ENCODE peak calls at places on chromosomes 4 and X, in eight cellular contexts. One of them, this sample, is unnamed.

GRCh38 chr4:189823611-189824010 is 117.1 kb upstream of the FRG1 start:
- DNase-seq in fibroblast of lung: no peak
- DNase-seq in activated T-cell treated with anti-CD3 and anti-CD28 coated beads for 1 hour: no peak
- DNase-seq in activated CD4-positive, alpha-beta T cell treated with anti-CD3 and anti-CD28 coated beads, Interleukin-2, amount 10 ng/mL, durations not matched to agents 7 days and 5 days: no peak
- DNase-seq in NCI-H2171 treated with DMSO at 0.1 percent for 48 hours: no peak
- DNase-seq in neural crest cell: no peak
- DNase-seq in EL: no peak
- DNase-seq in NCI-H2081: no peak
- DNase-seq in this sample: no peak

GRCh38 chr4:32462944-32463343 is 1742.8 kb downstream of the PCDH7 start:
- DNase-seq in activated CD4-positive, alpha-beta T cell treated with anti-CD3 and anti-CD28 coated beads, Interleukin-2, amount 10 ng/mL, durations not matched to agents 7 days and 5 days: no peak
- DNase-seq in activated T-cell treated with anti-CD3 and anti-CD28 coated beads for 1 hour: no peak
- DNase-seq in NCI-H2171 treated with DMSO at 0.1 percent for 48 hours: peak
- DNase-seq in neural crest cell: no peak
- DNase-seq in EL: no peak
- DNase-seq in NCI-H2081: peak
- DNase-seq in fibroblast of lung: peak
- DNase-seq in this sample: no peak

GRCh38 chrX:103309860-103310591 is 764 bp downstream of the BEX2 start:
- DNase-seq in EL: no peak
- DNase-seq in NCI-H2171 treated with DMSO at 0.1 percent for 48 hours: peak
- DNase-seq in fibroblast of lung: no peak
- DNase-seq in neural crest cell: no peak
- DNase-seq in NCI-H2081: peak
- DNase-seq in activated CD4-positive, alpha-beta T cell treated with anti-CD3 and anti-CD28 coated beads, Interleukin-2, amount 10 ng/mL, durations not matched to agents 7 days and 5 days: no peak
- DNase-seq in activated T-cell treated with anti-CD3 and anti-CD28 coated beads for 1 hour: no peak
- DNase-seq in this sample: no peak

GRCh38 chr4:151099976-151100417 is 569 bp downstream of the RPS3A start:
- DNase-seq in activated T-cell treated with anti-CD3 and anti-CD28 coated beads for 1 hour: no peak
- DNase-seq in activated CD4-positive, alpha-beta T cell treated with anti-CD3 and anti-CD28 coated beads, Interleukin-2, amount 10 ng/mL, durations not matched to agents 7 days and 5 days: no peak
- DNase-seq in NCI-H2171 treated with DMSO at 0.1 percent for 48 hours: no peak
- DNase-seq in EL: peak
- DNase-seq in fibroblast of lung: peak
- DNase-seq in neural crest cell: no peak
- DNase-seq in NCI-H2081: peak
- DNase-seq in this sample: no peak

GRCh38 chr4:87046111-87046510 is 111.3 kb downstream of the AFF1 start:
- DNase-seq in activated CD4-positive, alpha-beta T cell treated with anti-CD3 and anti-CD28 coated beads, Interleukin-2, amount 10 ng/mL, durations not matched to agents 7 days and 5 days: no peak
- DNase-seq in NCI-H2171 treated with DMSO at 0.1 percent for 48 hours: no peak
- DNase-seq in neural crest cell: no peak
- DNase-seq in NCI-H2081: no peak
- DNase-seq in activated T-cell treated with anti-CD3 and anti-CD28 coated beads for 1 hour: no peak
- DNase-seq in fibroblast of lung: no peak
- DNase-seq in EL: no peak
- DNase-seq in this sample: no peak

GRCh38 chrX:130173190-130173895 is 1.6 kb downstream of the RAB33A start:
- DNase-seq in NCI-H2171 treated with DMSO at 0.1 percent for 48 hours: no peak
- DNase-seq in neural crest cell: no peak
- DNase-seq in activated CD4-positive, alpha-beta T cell treated with anti-CD3 and anti-CD28 coated beads, Interleukin-2, amount 10 ng/mL, durations not matched to agents 7 days and 5 days: peak
- DNase-seq in activated T-cell treated with anti-CD3 and anti-CD28 coated beads for 1 hour: no peak
- DNase-seq in EL: peak
- DNase-seq in NCI-H2081: no peak
- DNase-seq in fibroblast of lung: peak
- DNase-seq in this sample: peak

GRCh38 chr4:171857302-171858005 is 44.2 kb downstream of the GALNTL6 start:
- DNase-seq in activated T-cell treated with anti-CD3 and anti-CD28 coated beads for 1 hour: no peak
- DNase-seq in activated CD4-positive, alpha-beta T cell treated with anti-CD3 and anti-CD28 coated beads, Interleukin-2, amount 10 ng/mL, durations not matched to agents 7 days and 5 days: no peak
- DNase-seq in neural crest cell: no peak
- DNase-seq in EL: no peak
- DNase-seq in NCI-H2081: no peak
- DNase-seq in NCI-H2171 treated with DMSO at 0.1 percent for 48 hours: no peak
- DNase-seq in fibroblast of lung: no peak
- DNase-seq in this sample: no peak

GRCh38 chr4:14309429-14309828 is 681.9 kb upstream of the BOD1L1 start:
- DNase-seq in EL: no peak
- DNase-seq in NCI-H2171 treated with DMSO at 0.1 percent for 48 hours: no peak
- DNase-seq in neural crest cell: no peak
- DNase-seq in activated CD4-positive, alpha-beta T cell treated with anti-CD3 and anti-CD28 coated beads, Interleukin-2, amount 10 ng/mL, durations not matched to agents 7 days and 5 days: no peak
- DNase-seq in activated T-cell treated with anti-CD3 and anti-CD28 coated beads for 1 hour: no peak
- DNase-seq in fibroblast of lung: no peak
- DNase-seq in NCI-H2081: no peak
- DNase-seq in this sample: no peak

GRCh38 chr4:166602068-166602467 is 632.2 kb downstream of the SPOCK3 start:
- DNase-seq in fibroblast of lung: no peak
- DNase-seq in activated CD4-positive, alpha-beta T cell treated with anti-CD3 and anti-CD28 coated beads, Interleukin-2, amount 10 ng/mL, durations not matched to agents 7 days and 5 days: no peak
- DNase-seq in NCI-H2081: no peak
- DNase-seq in neural crest cell: no peak
- DNase-seq in NCI-H2171 treated with DMSO at 0.1 percent for 48 hours: no peak
- DNase-seq in EL: no peak
- DNase-seq in activated T-cell treated with anti-CD3 and anti-CD28 coated beads for 1 hour: no peak
- DNase-seq in this sample: no peak

GRCh38 chr4:80197132-80197573 is at the start of gene PRDM8:
- DNase-seq in fibroblast of lung: no peak
- DNase-seq in activated T-cell treated with anti-CD3 and anti-CD28 coated beads for 1 hour: no peak
- DNase-seq in EL: peak
- DNase-seq in NCI-H2081: peak
- DNase-seq in neural crest cell: no peak
- DNase-seq in NCI-H2171 treated with DMSO at 0.1 percent for 48 hours: peak
- DNase-seq in activated CD4-positive, alpha-beta T cell treated with anti-CD3 and anti-CD28 coated beads, Interleukin-2, amount 10 ng/mL, durations not matched to agents 7 days and 5 days: peak
- DNase-seq in this sample: no peak

GRCh38 chr4:54998991-54999390 is 126.4 kb downstream of the KDR start:
- DNase-seq in neural crest cell: no peak
- DNase-seq in EL: peak
- DNase-seq in activated CD4-positive, alpha-beta T cell treated with anti-CD3 and anti-CD28 coated beads, Interleukin-2, amount 10 ng/mL, durations not matched to agents 7 days and 5 days: no peak
- DNase-seq in activated T-cell treated with anti-CD3 and anti-CD28 coated beads for 1 hour: no peak
- DNase-seq in fibroblast of lung: peak
- DNase-seq in NCI-H2081: no peak
- DNase-seq in NCI-H2171 treated with DMSO at 0.1 percent for 48 hours: no peak
- DNase-seq in this sample: no peak

GRCh38 chr4:115119804-115120352 is 6.5 kb upstream of the NDST4 start:
- DNase-seq in neural crest cell: no peak
- DNase-seq in NCI-H2081: peak
- DNase-seq in EL: no peak
- DNase-seq in activated T-cell treated with anti-CD3 and anti-CD28 coated beads for 1 hour: no peak
- DNase-seq in fibroblast of lung: peak
- DNase-seq in activated CD4-positive, alpha-beta T cell treated with anti-CD3 and anti-CD28 coated beads, Interleukin-2, amount 10 ng/mL, durations not matched to agents 7 days and 5 days: no peak
- DNase-seq in NCI-H2171 treated with DMSO at 0.1 percent for 48 hours: peak
- DNase-seq in this sample: no peak

GRCh38 chrX:39905475-39905889 is 192.3 kb downstream of the BCOR start:
- DNase-seq in NCI-H2171 treated with DMSO at 0.1 percent for 48 hours: no peak
- DNase-seq in neural crest cell: no peak
- DNase-seq in fibroblast of lung: peak
- DNase-seq in activated T-cell treated with anti-CD3 and anti-CD28 coated beads for 1 hour: no peak
- DNase-seq in EL: no peak
- DNase-seq in activated CD4-positive, alpha-beta T cell treated with anti-CD3 and anti-CD28 coated beads, Interleukin-2, amount 10 ng/mL, durations not matched to agents 7 days and 5 days: no peak
- DNase-seq in NCI-H2081: peak
- DNase-seq in this sample: peak

GRCh38 chr4:185587444-185588161 is 52.3 kb upstream of the PDLIM3 start:
- DNase-seq in neural crest cell: peak
- DNase-seq in fibroblast of lung: peak
- DNase-seq in activated CD4-positive, alpha-beta T cell treated with anti-CD3 and anti-CD28 coated beads, Interleukin-2, amount 10 ng/mL, durations not matched to agents 7 days and 5 days: peak
- DNase-seq in activated T-cell treated with anti-CD3 and anti-CD28 coated beads for 1 hour: peak
- DNase-seq in NCI-H2081: no peak
- DNase-seq in NCI-H2171 treated with DMSO at 0.1 percent for 48 hours: no peak
- DNase-seq in EL: no peak
- DNase-seq in this sample: no peak

GRCh38 chrX:119573840-119574393 is 446 bp upstream of the UBE2A start:
- DNase-seq in activated T-cell treated with anti-CD3 and anti-CD28 coated beads for 1 hour: peak
- DNase-seq in neural crest cell: no peak
- DNase-seq in NCI-H2081: peak
- DNase-seq in fibroblast of lung: no peak
- DNase-seq in NCI-H2171 treated with DMSO at 0.1 percent for 48 hours: no peak
- DNase-seq in EL: peak
- DNase-seq in activated CD4-positive, alpha-beta T cell treated with anti-CD3 and anti-CD28 coated beads, Interleukin-2, amount 10 ng/mL, durations not matched to agents 7 days and 5 days: no peak
- DNase-seq in this sample: no peak

GRCh38 chr4:147428583-147428982 is 52.3 kb upstream of the EDNRA start:
- DNase-seq in neural crest cell: no peak
- DNase-seq in NCI-H2171 treated with DMSO at 0.1 percent for 48 hours: no peak
- DNase-seq in EL: no peak
- DNase-seq in activated CD4-positive, alpha-beta T cell treated with anti-CD3 and anti-CD28 coated beads, Interleukin-2, amount 10 ng/mL, durations not matched to agents 7 days and 5 days: no peak
- DNase-seq in fibroblast of lung: no peak
- DNase-seq in activated T-cell treated with anti-CD3 and anti-CD28 coated beads for 1 hour: no peak
- DNase-seq in NCI-H2081: no peak
- DNase-seq in this sample: no peak

GRCh38 chr4:114192854-114193253 is 213.4 kb upstream of the ARSJ start:
- DNase-seq in NCI-H2081: no peak
- DNase-seq in neural crest cell: no peak
- DNase-seq in NCI-H2171 treated with DMSO at 0.1 percent for 48 hours: no peak
- DNase-seq in EL: no peak
- DNase-seq in activated T-cell treated with anti-CD3 and anti-CD28 coated beads for 1 hour: no peak
- DNase-seq in fibroblast of lung: no peak
- DNase-seq in activated CD4-positive, alpha-beta T cell treated with anti-CD3 and anti-CD28 coated beads, Interleukin-2, amount 10 ng/mL, durations not matched to agents 7 days and 5 days: no peak
- DNase-seq in this sample: no peak

GRCh38 chr4:168942985-168943384 is 67.1 kb downstream of the CBR4 start:
- DNase-seq in EL: peak
- DNase-seq in fibroblast of lung: no peak
- DNase-seq in NCI-H2171 treated with DMSO at 0.1 percent for 48 hours: no peak
- DNase-seq in activated CD4-positive, alpha-beta T cell treated with anti-CD3 and anti-CD28 coated beads, Interleukin-2, amount 10 ng/mL, durations not matched to agents 7 days and 5 days: peak
- DNase-seq in NCI-H2081: no peak
- DNase-seq in activated T-cell treated with anti-CD3 and anti-CD28 coated beads for 1 hour: no peak
- DNase-seq in neural crest cell: no peak
- DNase-seq in this sample: no peak

GRCh38 chr4:181647396-181648107 is 595.6 kb upstream of the TENM3 start:
- DNase-seq in neural crest cell: no peak
- DNase-seq in NCI-H2081: no peak
- DNase-seq in activated T-cell treated with anti-CD3 and anti-CD28 coated beads for 1 hour: no peak
- DNase-seq in activated CD4-positive, alpha-beta T cell treated with anti-CD3 and anti-CD28 coated beads, Interleukin-2, amount 10 ng/mL, durations not matched to agents 7 days and 5 days: no peak
- DNase-seq in fibroblast of lung: peak
- DNase-seq in NCI-H2171 treated with DMSO at 0.1 percent for 48 hours: no peak
- DNase-seq in EL: peak
- DNase-seq in this sample: no peak

GRCh38 chr4:98994474-98995182 is 893 bp upstream of the METAP1 start:
- DNase-seq in activated T-cell treated with anti-CD3 and anti-CD28 coated beads for 1 hour: no peak
- DNase-seq in NCI-H2081: no peak
- DNase-seq in fibroblast of lung: no peak
- DNase-seq in neural crest cell: no peak
- DNase-seq in activated CD4-positive, alpha-beta T cell treated with anti-CD3 and anti-CD28 coated beads, Interleukin-2, amount 10 ng/mL, durations not matched to agents 7 days and 5 days: no peak
- DNase-seq in NCI-H2171 treated with DMSO at 0.1 percent for 48 hours: no peak
- DNase-seq in EL: no peak
- DNase-seq in this sample: no peak

GRCh38 chrX:38081926-38082708 is 75.8 kb downstream of the SYTL5 start:
- DNase-seq in neural crest cell: no peak
- DNase-seq in NCI-H2171 treated with DMSO at 0.1 percent for 48 hours: no peak
- DNase-seq in EL: no peak
- DNase-seq in activated T-cell treated with anti-CD3 and anti-CD28 coated beads for 1 hour: no peak
- DNase-seq in NCI-H2081: no peak
- DNase-seq in activated CD4-positive, alpha-beta T cell treated with anti-CD3 and anti-CD28 coated beads, Interleukin-2, amount 10 ng/mL, durations not matched to agents 7 days and 5 days: no peak
- DNase-seq in fibroblast of lung: no peak
- DNase-seq in this sample: no peak

GRCh38 chr4:28654618-28655017 is 1794.0 kb downstream of the STIM2 start:
- DNase-seq in NCI-H2081: no peak
- DNase-seq in EL: peak
- DNase-seq in activated T-cell treated with anti-CD3 and anti-CD28 coated beads for 1 hour: no peak
- DNase-seq in neural crest cell: no peak
- DNase-seq in NCI-H2171 treated with DMSO at 0.1 percent for 48 hours: no peak
- DNase-seq in activated CD4-positive, alpha-beta T cell treated with anti-CD3 and anti-CD28 coated beads, Interleukin-2, amount 10 ng/mL, durations not matched to agents 7 days and 5 days: no peak
- DNase-seq in fibroblast of lung: no peak
- DNase-seq in this sample: no peak

GRCh38 chr4:143336828-143337599 is at the start of gene GAB1:
- DNase-seq in neural crest cell: peak
- DNase-seq in NCI-H2171 treated with DMSO at 0.1 percent for 48 hours: peak
- DNase-seq in activated CD4-positive, alpha-beta T cell treated with anti-CD3 and anti-CD28 coated beads, Interleukin-2, amount 10 ng/mL, durations not matched to agents 7 days and 5 days: no peak
- DNase-seq in activated T-cell treated with anti-CD3 and anti-CD28 coated beads for 1 hour: no peak
- DNase-seq in EL: peak
- DNase-seq in fibroblast of lung: peak
- DNase-seq in NCI-H2081: peak
- DNase-seq in this sample: peak

GRCh38 chrX:132022115-132022862 is 813 bp upstream of the STK26 start:
- DNase-seq in activated CD4-positive, alpha-beta T cell treated with anti-CD3 and anti-CD28 coated beads, Interleukin-2, amount 10 ng/mL, durations not matched to agents 7 days and 5 days: peak
- DNase-seq in NCI-H2081: no peak
- DNase-seq in fibroblast of lung: peak
- DNase-seq in activated T-cell treated with anti-CD3 and anti-CD28 coated beads for 1 hour: no peak
- DNase-seq in neural crest cell: no peak
- DNase-seq in EL: no peak
- DNase-seq in NCI-H2171 treated with DMSO at 0.1 percent for 48 hours: peak
- DNase-seq in this sample: no peak

GRCh38 chr4:127622923-127623754 is 9.6 kb upstream of the INTU start:
- DNase-seq in EL: peak
- DNase-seq in fibroblast of lung: peak
- DNase-seq in neural crest cell: peak
- DNase-seq in activated T-cell treated with anti-CD3 and anti-CD28 coated beads for 1 hour: no peak
- DNase-seq in activated CD4-positive, alpha-beta T cell treated with anti-CD3 and anti-CD28 coated beads, Interleukin-2, amount 10 ng/mL, durations not matched to agents 7 days and 5 days: no peak
- DNase-seq in NCI-H2171 treated with DMSO at 0.1 percent for 48 hours: peak
- DNase-seq in NCI-H2081: peak
- DNase-seq in this sample: peak

GRCh38 chr4:152778656-152779512 is 646 bp downstream of the TIGD4 start:
- DNase-seq in EL: peak
- DNase-seq in activated T-cell treated with anti-CD3 and anti-CD28 coated beads for 1 hour: peak
- DNase-seq in fibroblast of lung: peak
- DNase-seq in NCI-H2081: peak
- DNase-seq in activated CD4-positive, alpha-beta T cell treated with anti-CD3 and anti-CD28 coated beads, Interleukin-2, amount 10 ng/mL, durations not matched to agents 7 days and 5 days: peak
- DNase-seq in neural crest cell: peak
- DNase-seq in NCI-H2171 treated with DMSO at 0.1 percent for 48 hours: peak
- DNase-seq in this sample: no peak

GRCh38 chr4:180057891-180058643 is 2185.1 kb upstream of the TENM3 start:
- DNase-seq in activated T-cell treated with anti-CD3 and anti-CD28 coated beads for 1 hour: no peak
- DNase-seq in fibroblast of lung: peak
- DNase-seq in neural crest cell: peak
- DNase-seq in EL: no peak
- DNase-seq in NCI-H2081: peak
- DNase-seq in activated CD4-positive, alpha-beta T cell treated with anti-CD3 and anti-CD28 coated beads, Interleukin-2, amount 10 ng/mL, durations not matched to agents 7 days and 5 days: peak
- DNase-seq in NCI-H2171 treated with DMSO at 0.1 percent for 48 hours: no peak
- DNase-seq in this sample: no peak

GRCh38 chrX:16573781-16574180 is 76.2 kb upstream of the S100G start:
- DNase-seq in activated T-cell treated with anti-CD3 and anti-CD28 coated beads for 1 hour: no peak
- DNase-seq in EL: peak
- DNase-seq in activated CD4-positive, alpha-beta T cell treated with anti-CD3 and anti-CD28 coated beads, Interleukin-2, amount 10 ng/mL, durations not matched to agents 7 days and 5 days: no peak
- DNase-seq in fibroblast of lung: peak
- DNase-seq in neural crest cell: no peak
- DNase-seq in NCI-H2171 treated with DMSO at 0.1 percent for 48 hours: no peak
- DNase-seq in NCI-H2081: no peak
- DNase-seq in this sample: no peak